ENCODE peak calls at places on chromosome 20, in nine cellular contexts. U is endothelial cell; M is progenitor cell of endocrine pancreas; F is AG10803; V is stimulated activated CD4-positive, alpha-beta T cell treated with anti-CD3 and anti-CD28 coated beads, Interleukin-1b, Interleukin-23, amount 100 ng/mL, for 4 hours; C is PC-3; A is NCI-H510A; N is amniotic stem cell; T is gastrocnemius medialis. D is an unnamed sample.

GRCh38 chr20:61934716-61935530 is 130.8 kb downstream of the TAF4 start:
- DNase-seq in N (no peak), F (peak; percentile 48), U (no peak), M (no peak), C (no peak), V (no peak), A (no peak), T (no peak), D (no peak)

GRCh38 chr20:58225490-58226200 is 2.8 kb downstream of the ANKRD60 start:
- DNase-seq in C (no peak), V (no peak), T (no peak), U (no peak), A (no peak), F (peak; percentile 25), N (no peak), M (no peak), D (no peak)

GRCh38 chr20:5887386-5887785 is 62.9 kb downstream of the TRMT6 start:
- DNase-seq in F (no peak), M (no peak), T (peak; percentile 47), A (no peak), C (no peak), N (no peak), V (no peak), U (no peak), D (no peak)

GRCh38 chr20:63070771-63071540 is 64.2 kb upstream of the BHLHE23 start:
- DNase-seq in V (no peak), C (no peak), F (no peak), M (no peak), T (no peak), N (no peak), A (no peak), U (no peak), D (no peak)

GRCh38 chr20:9172908-9173307 is 104.0 kb downstream of the PLCB4 start:
- DNase-seq in N (no peak), V (no peak), U (no peak), F (peak; percentile 72), A (no peak), T (no peak), M (no peak), C (peak; percentile 16), D (no peak)

GRCh38 chr20:63494420-63495166 is 4.3 kb downstream of the EEF1A2 start:
- DNase-seq in T (no peak), U (no peak), V (no peak), C (no peak), A (no peak), F (no peak), M (peak; percentile 8), N (no peak), D (no peak)

GRCh38 chr20:34250005-34250404 is 8.8 kb downstream of the ASIP start:
- DNase-seq in F (no peak), T (no peak), U (no peak), V (no peak), C (no peak), M (no peak), A (no peak), N (no peak), D (no peak)

GRCh38 chr20:58906111-58906510 is 53.6 kb downstream of the GNAS start:
- DNase-seq in C (no peak), F (no peak), A (no peak), V (no peak), T (no peak), M (no peak), U (no peak), N (no peak), D (no peak)

GRCh38 chr20:60062431-60063336 is 104.5 kb downstream of the CDH26 start:
- DNase-seq in M (no peak), N (peak; percentile 29), C (no peak), U (no peak), V (no peak), T (no peak), A (no peak), F (peak; percentile 97), D (no peak)

GRCh38 chr20:19313342-19314069 is 101.1 kb downstream of the SLC24A3 start:
- DNase-seq in V (no peak), U (no peak), C (no peak), T (no peak), A (no peak), M (no peak), F (no peak), N (no peak), D (no peak)

GRCh38 chr20:22207280-22207679 is 377.1 kb downstream of the FOXA2 start:
- DNase-seq in F (no peak), C (no peak), T (no peak), N (no peak), A (no peak), U (no peak), V (no peak), M (no peak), D (no peak)

GRCh38 chr20:62523473-62524203 is 47.8 kb upstream of the GATA5 start:
- DNase-seq in V (peak; percentile 35), C (peak; percentile 67), A (no peak), T (no peak), U (no peak), F (no peak), N (no peak), M (no peak), D (peak; percentile 33)

GRCh38 chr20:62303327-62304226 is 780 bp downstream of the ADRM1 start:
- DNase-seq in M (peak; percentile 30), T (no peak), A (no peak), N (no peak), U (no peak), V (no peak), C (peak; percentile 25), F (peak; percentile 15), D (peak; percentile 44)

GRCh38 chr20:36644032-36644712 is 1.8 kb downstream of the SLA2 start:
- DNase-seq in N (no peak), T (no peak), C (no peak), M (no peak), V (peak; percentile 46), A (no peak), U (no peak), F (no peak), D (no peak)

GRCh38 chr20:1484438-1485120 is 6.6 kb downstream of the SIRPB2 start:
- DNase-seq in F (no peak), C (peak; percentile 87), V (no peak), A (no peak), T (no peak), N (no peak), U (no peak), M (no peak), D (no peak)

GRCh38 chr20:44212792-44213191 is 2.2 kb upstream of the OSER1 start:
- DNase-seq in F (no peak), V (no peak), U (no peak), N (no peak), C (peak; percentile 77), A (no peak), T (no peak), M (no peak), D (no peak)

GRCh38 chr20:34375977-34376430 is 12.9 kb downstream of the ITCH start:
- DNase-seq in C (no peak), U (no peak), A (peak; percentile 38), V (no peak), M (no peak), F (no peak), T (no peak), N (no peak), D (no peak)

GRCh38 chr20:3783068-3783489 is 1.8 kb upstream of the SPEF1 start:
- DNase-seq in T (no peak), U (no peak), F (no peak), V (no peak), M (no peak), A (peak; percentile 83), N (no peak), C (peak; percentile 39), D (no peak)

GRCh38 chr20:24747881-24748595 is 201.0 kb upstream of the CST7 start:
- DNase-seq in F (no peak), T (no peak), M (no peak), U (no peak), C (no peak), V (no peak), N (no peak), A (no peak), D (no peak)

GRCh38 chr20:22414354-22414753 is 170.0 kb downstream of the FOXA2 start:
- DNase-seq in N (no peak), V (no peak), U (no peak), F (peak; percentile 27), A (no peak), T (no peak), C (peak; percentile 56), M (no peak), D (no peak)

GRCh38 chr20:61844621-61845020 is 221.1 kb downstream of the TAF4 start:
- DNase-seq in A (no peak), T (no peak), N (no peak), F (no peak), M (no peak), U (no peak), V (no peak), C (no peak), D (no peak)

GRCh38 chr20:58891686-58892125 is 39.2 kb downstream of the GNAS start:
- DNase-seq in C (peak; percentile 44), M (no peak), U (no peak), N (no peak), A (no peak), V (no peak), T (no peak), F (no peak), D (peak; percentile 84)

GRCh38 chr20:36105731-36106226 is 48.8 kb upstream of the EPB41L1 start:
- DNase-seq in M (no peak), C (no peak), N (no peak), T (no peak), A (no peak), F (no peak), V (no peak), U (no peak), D (no peak)

GRCh38 chr20:528923-529594 is 14.5 kb downstream of the CSNK2A1 start:
- DNase-seq in A (no peak), U (no peak), M (no peak), T (no peak), F (peak; percentile 88), C (peak; percentile 70), V (no peak), N (no peak), D (no peak)

GRCh38 chr20:11452326-11452725 is 465.4 kb upstream of the BTBD3 start:
- DNase-seq in M (no peak), A (no peak), T (no peak), N (no peak), F (peak; percentile 59), C (peak; percentile 15), U (no peak), V (no peak), D (no peak)

D was measured in neural progenitor cell.